ENCODE peak calls at places on chromosome 22, in seven cellular contexts. One of them, this sample, is unnamed.

GRCh38 chr22:32261306-32261705 is 6.2 kb upstream of the SLC5A4 start:
- DNase-seq in naive thymus-derived CD4-positive, alpha-beta T cell: no peak
- DNase-seq in neuronal stem cell: no peak
- DNase-seq in endodermal cell: no peak
- DNase-seq in HL-60: no peak
- DNase-seq in GM12878: no peak
- DNase-seq in SJSA1: no peak
- DNase-seq in this sample: no peak

GRCh38 chr22:37412445-37413250 is 14.6 kb downstream of the ELFN2 start:
- DNase-seq in neuronal stem cell: no peak
- DNase-seq in HL-60: no peak
- DNase-seq in SJSA1: no peak
- DNase-seq in endodermal cell: no peak
- DNase-seq in GM12878: no peak
- DNase-seq in naive thymus-derived CD4-positive, alpha-beta T cell: no peak
- DNase-seq in this sample: no peak

GRCh38 chr22:48496987-48497650 is 1330.6 kb downstream of the BRD1 start:
- DNase-seq in endodermal cell: peak; percentile 82
- DNase-seq in HL-60: no peak
- DNase-seq in naive thymus-derived CD4-positive, alpha-beta T cell: no peak
- DNase-seq in neuronal stem cell: no peak
- DNase-seq in GM12878: no peak
- DNase-seq in SJSA1: no peak
- DNase-seq in this sample: no peak

GRCh38 chr22:35065796-35066218 is at the start of gene ISX:
- DNase-seq in SJSA1: no peak
- DNase-seq in HL-60: no peak
- DNase-seq in neuronal stem cell: no peak
- DNase-seq in naive thymus-derived CD4-positive, alpha-beta T cell: no peak
- DNase-seq in endodermal cell: no peak
- DNase-seq in GM12878: no peak
- DNase-seq in this sample: no peak

GRCh38 chr22:31496735-31497146 is 405 bp downstream of the SFI1 start:
- DNase-seq in SJSA1: no peak
- DNase-seq in GM12878: no peak
- DNase-seq in naive thymus-derived CD4-positive, alpha-beta T cell: no peak
- DNase-seq in neuronal stem cell: no peak
- DNase-seq in endodermal cell: no peak
- DNase-seq in HL-60: no peak
- DNase-seq in this sample: peak; percentile 22

GRCh38 chr22:25475554-25476022 is 88.9 kb upstream of the GRK3 start:
- DNase-seq in GM12878: no peak
- DNase-seq in HL-60: no peak
- DNase-seq in neuronal stem cell: no peak
- DNase-seq in endodermal cell: no peak
- DNase-seq in naive thymus-derived CD4-positive, alpha-beta T cell: no peak
- DNase-seq in SJSA1: peak; percentile 94
- DNase-seq in this sample: peak; percentile 83

GRCh38 chr22:20653795-20654342 is 120.0 kb upstream of the SERPIND1 start:
- DNase-seq in endodermal cell: no peak
- DNase-seq in neuronal stem cell: no peak
- DNase-seq in naive thymus-derived CD4-positive, alpha-beta T cell: no peak
- DNase-seq in GM12878: no peak
- DNase-seq in HL-60: no peak
- DNase-seq in SJSA1: no peak
- DNase-seq in this sample: no peak

GRCh38 chr22:28246392-28246791 is 327.3 kb upstream of the PITPNB start:
- DNase-seq in neuronal stem cell: no peak
- DNase-seq in SJSA1: no peak
- DNase-seq in HL-60: no peak
- DNase-seq in naive thymus-derived CD4-positive, alpha-beta T cell: no peak
- DNase-seq in GM12878: no peak
- DNase-seq in endodermal cell: no peak
- DNase-seq in this sample: no peak

GRCh38 chr22:39257522-39258475 is 13.0 kb upstream of the PDGFB start:
- DNase-seq in HL-60: no peak
- DNase-seq in GM12878: no peak
- DNase-seq in neuronal stem cell: no peak
- DNase-seq in endodermal cell: peak; percentile 46
- DNase-seq in SJSA1: no peak
- DNase-seq in naive thymus-derived CD4-positive, alpha-beta T cell: no peak
- DNase-seq in this sample: no peak

GRCh38 chr22:44145544-44145943 is 35.2 kb upstream of the PARVG start:
- DNase-seq in neuronal stem cell: no peak
- DNase-seq in endodermal cell: no peak
- DNase-seq in naive thymus-derived CD4-positive, alpha-beta T cell: no peak
- DNase-seq in HL-60: no peak
- DNase-seq in GM12878: no peak
- DNase-seq in SJSA1: no peak
- DNase-seq in this sample: no peak

GRCh38 chr22:37471721-37472417 is 14.3 kb downstream of the MFNG start:
- DNase-seq in neuronal stem cell: no peak
- DNase-seq in GM12878: no peak
- DNase-seq in endodermal cell: no peak
- DNase-seq in HL-60: no peak
- DNase-seq in SJSA1: no peak
- DNase-seq in naive thymus-derived CD4-positive, alpha-beta T cell: no peak
- DNase-seq in this sample: no peak

GRCh38 chr22:18120941-18121340 is 10.3 kb downstream of the TUBA8 start:
- DNase-seq in GM12878: no peak
- DNase-seq in neuronal stem cell: no peak
- DNase-seq in naive thymus-derived CD4-positive, alpha-beta T cell: no peak
- DNase-seq in HL-60: no peak
- DNase-seq in endodermal cell: no peak
- DNase-seq in SJSA1: no peak
- DNase-seq in this sample: no peak

GRCh38 chr22:48224332-48224731 is 1461.9 kb downstream of the TBC1D22A start:
- DNase-seq in endodermal cell: no peak
- DNase-seq in SJSA1: peak; percentile 30
- DNase-seq in HL-60: no peak
- DNase-seq in naive thymus-derived CD4-positive, alpha-beta T cell: no peak
- DNase-seq in neuronal stem cell: no peak
- DNase-seq in GM12878: no peak
- DNase-seq in this sample: no peak

GRCh38 chr22:36455571-36456458 is 25.6 kb downstream of the TXN2 start:
- DNase-seq in HL-60: no peak
- DNase-seq in SJSA1: no peak
- DNase-seq in naive thymus-derived CD4-positive, alpha-beta T cell: no peak
- DNase-seq in endodermal cell: no peak
- DNase-seq in GM12878: no peak
- DNase-seq in neuronal stem cell: no peak
- DNase-seq in this sample: peak; percentile 26

GRCh38 chr22:45235101-45235777 is 5.5 kb downstream of the KIAA0930 start:
- DNase-seq in naive thymus-derived CD4-positive, alpha-beta T cell: no peak
- DNase-seq in SJSA1: no peak
- DNase-seq in GM12878: peak; percentile 81
- DNase-seq in neuronal stem cell: no peak
- DNase-seq in endodermal cell: no peak
- DNase-seq in HL-60: peak; percentile 89
- DNase-seq in this sample: no peak
- H3K27me3 ChIP-seq in naive thymus-derived CD4-positive, alpha-beta T cell: no peaks in the 10 kb centered on the region
- H3K27me3 ChIP-seq in SJSA1: no peaks in the 10 kb centered on the region
- H3K27me3 ChIP-seq in GM12878: no peaks in the 10 kb centered on the region
- H3K27me3 ChIP-seq in neuronal stem cell: no peaks in the 10 kb centered on the region
- H3K27me3 ChIP-seq in endodermal cell: peaks cover 6% of the 10 kb centered on the region
- H3K27me3 ChIP-seq in HL-60: no peaks in the 10 kb centered on the region
- H3K27me3 ChIP-seq in this sample: no peaks in the 10 kb centered on the region

GRCh38 chr22:27226666-27227065 is 569.3 kb downstream of the MIAT start:
- DNase-seq in endodermal cell: no peak
- DNase-seq in neuronal stem cell: no peak
- DNase-seq in HL-60: no peak
- DNase-seq in naive thymus-derived CD4-positive, alpha-beta T cell: no peak
- DNase-seq in SJSA1: no peak
- DNase-seq in GM12878: no peak
- DNase-seq in this sample: no peak

GRCh38 chr22:27222178-27222577 is 564.8 kb downstream of the MIAT start:
- DNase-seq in endodermal cell: no peak
- DNase-seq in naive thymus-derived CD4-positive, alpha-beta T cell: no peak
- DNase-seq in HL-60: no peak
- DNase-seq in neuronal stem cell: no peak
- DNase-seq in SJSA1: no peak
- DNase-seq in GM12878: no peak
- DNase-seq in this sample: no peak

GRCh38 chr22:27228771-27229170 is 571.4 kb downstream of the MIAT start:
- DNase-seq in endodermal cell: no peak
- DNase-seq in HL-60: no peak
- DNase-seq in neuronal stem cell: no peak
- DNase-seq in SJSA1: no peak
- DNase-seq in GM12878: no peak
- DNase-seq in naive thymus-derived CD4-positive, alpha-beta T cell: no peak
- DNase-seq in this sample: no peak

GRCh38 chr22:27223317-27224177 is 566.2 kb downstream of the MIAT start:
- DNase-seq in HL-60: no peak
- DNase-seq in SJSA1: peak; percentile 86
- DNase-seq in endodermal cell: no peak
- DNase-seq in GM12878: no peak
- DNase-seq in neuronal stem cell: no peak
- DNase-seq in naive thymus-derived CD4-positive, alpha-beta T cell: no peak
- DNase-seq in this sample: no peak

GRCh38 chr22:27224485-27225364 is 567.3 kb downstream of the MIAT start:
- DNase-seq in neuronal stem cell: no peak
- DNase-seq in HL-60: no peak
- DNase-seq in naive thymus-derived CD4-positive, alpha-beta T cell: no peak
- DNase-seq in SJSA1: peak; percentile 76
- DNase-seq in GM12878: no peak
- DNase-seq in endodermal cell: no peak
- DNase-seq in this sample: no peak
- H3K4me3 ChIP-seq in neuronal stem cell: no peak overlapping the region
- H3K4me3 ChIP-seq in HL-60: no peak overlapping the region
- H3K4me3 ChIP-seq in naive thymus-derived CD4-positive, alpha-beta T cell: no peak overlapping the region
- H3K4me3 ChIP-seq in SJSA1: no peak overlapping the region
- H3K4me3 ChIP-seq in GM12878: no peak overlapping the region
- H3K4me3 ChIP-seq in endodermal cell: no peak overlapping the region
- H3K4me3 ChIP-seq in this sample: no peak overlapping the region

DNA sequence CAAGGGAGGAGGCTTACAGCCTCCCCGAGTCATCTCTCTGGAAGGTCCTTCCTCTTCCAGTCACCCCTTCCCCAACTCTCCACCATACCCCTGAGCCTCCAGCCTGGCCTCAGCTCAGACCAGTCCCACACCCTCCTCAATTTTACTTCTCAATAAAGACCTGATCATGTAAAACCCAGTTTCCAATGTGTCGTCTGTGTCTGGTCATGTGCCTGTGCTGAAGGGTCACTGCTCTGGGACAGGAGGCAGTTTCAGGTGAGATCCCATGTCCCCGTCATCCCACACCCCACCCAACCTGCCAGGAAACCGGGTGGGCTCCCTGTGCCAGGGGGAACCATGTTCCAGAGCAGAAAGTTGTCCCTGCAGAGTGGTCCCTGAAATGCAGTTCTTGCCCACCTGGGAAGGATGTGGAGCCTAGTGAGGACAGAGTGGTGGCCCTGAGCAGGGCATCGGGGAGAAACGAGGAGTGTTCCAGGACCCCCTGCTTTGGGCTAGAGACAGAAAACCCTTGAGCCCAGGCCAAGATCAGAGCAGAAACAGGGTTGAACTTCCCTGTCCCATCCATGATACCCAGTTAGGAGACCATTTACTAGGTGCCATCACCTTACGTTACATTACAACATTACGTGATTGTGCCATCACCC is 19.4 kb downstream of the IGLL5 start:
- DNase-seq in naive thymus-derived CD4-positive, alpha-beta T cell: no peak
- DNase-seq in endodermal cell: no peak
- DNase-seq in HL-60: no peak
- DNase-seq in neuronal stem cell: no peak
- DNase-seq in GM12878: no peak
- DNase-seq in SJSA1: no peak
- DNase-seq in this sample: no peak
- H3K27me3 ChIP-seq in naive thymus-derived CD4-positive, alpha-beta T cell: no peaks in the 10 kb centered on the region
- H3K27me3 ChIP-seq in endodermal cell: peaks cover 27% of the 10 kb centered on the region
- H3K27me3 ChIP-seq in HL-60: peaks cover 2% of the 10 kb centered on the region
- H3K27me3 ChIP-seq in neuronal stem cell: no peaks in the 10 kb centered on the region
- H3K27me3 ChIP-seq in GM12878: no peaks in the 10 kb centered on the region
- H3K27me3 ChIP-seq in SJSA1: no peaks in the 10 kb centered on the region
- H3K27me3 ChIP-seq in this sample: no peaks in the 10 kb centered on the region

GRCh38 chr22:50304528-50305392 is 2.7 kb downstream of the PLXNB2 start:
- DNase-seq in GM12878: no peak
- DNase-seq in HL-60: peak; percentile 81
- DNase-seq in naive thymus-derived CD4-positive, alpha-beta T cell: no peak
- DNase-seq in neuronal stem cell: no peak
- DNase-seq in SJSA1: no peak
- DNase-seq in endodermal cell: no peak
- DNase-seq in this sample: no peak

GRCh38 chr22:50302041-50302541 is 5.4 kb downstream of the PLXNB2 start:
- DNase-seq in HL-60: no peak
- DNase-seq in endodermal cell: no peak
- DNase-seq in SJSA1: no peak
- DNase-seq in naive thymus-derived CD4-positive, alpha-beta T cell: no peak
- DNase-seq in GM12878: no peak
- DNase-seq in neuronal stem cell: no peak
- DNase-seq in this sample: no peak

GRCh38 chr22:50303848-50304527 is 3.5 kb downstream of the PLXNB2 start:
- DNase-seq in SJSA1: no peak
- DNase-seq in naive thymus-derived CD4-positive, alpha-beta T cell: no peak
- DNase-seq in neuronal stem cell: no peak
- DNase-seq in GM12878: no peak
- DNase-seq in HL-60: peak; percentile 56
- DNase-seq in endodermal cell: peak; percentile 87
- DNase-seq in this sample: no peak

GRCh38 chr22:50302564-50302963 is 4.9 kb downstream of the PLXNB2 start:
- DNase-seq in GM12878: no peak
- DNase-seq in SJSA1: no peak
- DNase-seq in endodermal cell: no peak
- DNase-seq in neuronal stem cell: no peak
- DNase-seq in naive thymus-derived CD4-positive, alpha-beta T cell: no peak
- DNase-seq in HL-60: no peak
- DNase-seq in this sample: peak; percentile 66

DNA sequence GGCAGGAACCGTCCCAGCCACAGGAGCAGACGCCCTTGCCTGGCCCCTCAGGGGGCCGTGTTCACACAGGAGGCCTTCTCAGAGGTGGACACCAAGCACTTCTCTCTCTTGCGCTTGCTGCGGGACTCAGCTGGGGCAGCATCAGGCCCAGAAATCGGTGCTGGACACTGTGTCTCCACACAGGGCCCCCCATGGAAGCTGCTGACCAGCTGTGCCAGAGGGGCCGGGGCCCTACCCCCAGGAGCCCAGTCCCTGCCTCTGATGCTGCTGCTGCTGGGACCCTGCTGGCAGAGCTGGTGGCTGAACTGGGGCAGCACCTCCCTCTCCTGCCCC is 4.0 kb downstream of the PLXNB2 start:
- DNase-seq in naive thymus-derived CD4-positive, alpha-beta T cell: no peak
- DNase-seq in HL-60: no peak
- DNase-seq in SJSA1: no peak
- DNase-seq in GM12878: no peak
- DNase-seq in neuronal stem cell: no peak
- DNase-seq in endodermal cell: no peak
- DNase-seq in this sample: no peak
- H3K4me3 ChIP-seq in naive thymus-derived CD4-positive, alpha-beta T cell: no peak overlapping the region
- H3K4me3 ChIP-seq in HL-60: peak overlapping the region; percentile 17
- H3K4me3 ChIP-seq in SJSA1: no peak overlapping the region
- H3K4me3 ChIP-seq in GM12878: peak overlapping the region; percentile 22
- H3K4me3 ChIP-seq in neuronal stem cell: no peak overlapping the region
- H3K4me3 ChIP-seq in endodermal cell: no peak overlapping the region
- H3K4me3 ChIP-seq in this sample: no peak overlapping the region

GRCh38 chr22:17063372-17064106 is 21.3 kb upstream of the IL17RA start:
- DNase-seq in GM12878: no peak
- DNase-seq in SJSA1: no peak
- DNase-seq in neuronal stem cell: no peak
- DNase-seq in naive thymus-derived CD4-positive, alpha-beta T cell: no peak
- DNase-seq in endodermal cell: no peak
- DNase-seq in HL-60: no peak
- DNase-seq in this sample: peak; percentile 29
- H3K27me3 ChIP-seq in GM12878: no peaks in the 10 kb centered on the region
- H3K27me3 ChIP-seq in SJSA1: no peaks in the 10 kb centered on the region
- H3K27me3 ChIP-seq in neuronal stem cell: no peaks in the 10 kb centered on the region
- H3K27me3 ChIP-seq in naive thymus-derived CD4-positive, alpha-beta T cell: no peaks in the 10 kb centered on the region
- H3K27me3 ChIP-seq in endodermal cell: peaks cover 10% of the 10 kb centered on the region
- H3K27me3 ChIP-seq in HL-60: no peaks in the 10 kb centered on the region
- H3K27me3 ChIP-seq in this sample: no peaks in the 10 kb centered on the region

This sample was measured in SJCRH30.